ENCODE peak calls at places on chromosomes 6 and 20, in four cellular contexts. E is dorsolateral prefrontal cortex, L is brain microvascular endothelial cell, N is fibroblast of lung. R is an unnamed sample.

GRCh38 chr6:41061196-41061726 is 8.3 kb downstream of the APOBEC2 start:
- DNase-seq in L (no peak), N (no peak), E (no peak), R (no peak)

GRCh38 chr20:49323622-49324238 is 45.9 kb upstream of the ZNFX1 start:
- DNase-seq in E (no peak), L (peak), N (peak), R (peak)

GRCh38 chr6:10695086-10695657 is 400 bp downstream of the PAK1IP1 start:
- DNase-seq in L (no peak), N (no peak), E (no peak), R (no peak)

GRCh38 chr6:169326067-169326799 is 72.6 kb upstream of the THBS2 start:
- DNase-seq in E (no peak), N (peak), L (peak), R (no peak)

GRCh38 chr6:37897321-37897720 is 77.8 kb downstream of the ZFAND3 start:
- DNase-seq in L (peak), E (no peak), N (peak), R (no peak)

GRCh38 chr20:41245086-41245707 is 72.3 kb downstream of the ZHX3 start:
- DNase-seq in L (no peak), N (peak), E (no peak), R (no peak)

GRCh38 chr6:36817864-36818263 is 21.4 kb downstream of the CPNE5 start:
- DNase-seq in E (no peak), L (no peak), N (no peak), R (no peak)

GRCh38 chr6:48628316-48628715 is 517.3 kb upstream of the PTCHD4 start:
- DNase-seq in L (peak), N (peak), E (no peak), R (no peak)

GRCh38 chr6:166313255-166314070 is 5.3 kb upstream of the PRR18 start:
- DNase-seq in E (no peak), L (no peak), N (peak), R (no peak)

GRCh38 chr6:166310634-166311033 is 2.4 kb upstream of the PRR18 start:
- DNase-seq in N (no peak), E (no peak), L (no peak), R (no peak)

GRCh38 chr6:166309977-166310376 is 1.8 kb upstream of the PRR18 start:
- DNase-seq in L (no peak), N (no peak), E (no peak), R (no peak)

GRCh38 chr6:166314454-166314853 is 6.3 kb upstream of the PRR18 start:
- DNase-seq in E (no peak), L (no peak), N (no peak), R (no peak)

GRCh38 chr6:166312832-166313231 is 4.6 kb upstream of the PRR18 start:
- DNase-seq in E (no peak), L (no peak), N (no peak), R (no peak)
- H3K4me3 ChIP-seq in E (no peak), L (no peak), N (no peak), R (no peak)

DNA sequence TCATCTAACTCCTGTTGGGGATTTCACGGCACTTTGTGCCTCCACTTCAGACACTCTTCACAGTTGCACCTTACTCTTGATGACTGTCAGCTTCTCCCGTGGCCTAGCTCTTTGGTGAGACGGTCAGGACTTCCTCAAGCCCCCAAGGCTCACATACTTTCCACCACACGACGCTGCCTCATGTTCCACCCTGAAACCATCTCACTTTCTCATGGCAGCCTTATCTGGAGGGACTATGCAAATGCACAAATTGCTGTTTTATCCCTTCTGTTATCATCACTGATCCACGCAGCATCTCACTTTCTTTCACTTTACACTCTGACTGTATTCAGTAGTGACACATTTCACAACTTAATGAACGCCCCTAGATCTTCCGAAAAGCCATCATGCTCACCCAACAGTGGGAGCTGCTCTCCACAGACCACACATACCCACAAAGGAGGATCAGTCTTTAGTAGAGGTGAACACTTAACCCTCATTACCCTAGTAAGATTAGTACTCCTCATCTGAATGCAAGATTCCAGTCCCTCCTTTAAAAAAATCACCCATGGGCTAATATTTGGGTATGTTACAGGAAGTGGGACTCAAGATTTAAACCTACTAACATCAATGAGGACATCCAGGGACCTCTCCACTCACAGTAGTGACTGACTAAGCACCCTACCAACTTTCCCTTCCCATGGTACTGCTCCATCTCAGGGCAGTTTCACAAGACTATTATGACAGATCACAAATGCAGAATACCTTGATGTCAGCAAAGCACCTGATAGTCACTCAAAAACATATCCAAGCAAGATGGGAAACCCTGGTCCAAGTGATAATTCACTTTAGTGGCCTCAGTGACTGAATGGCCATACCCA is 35.4 kb downstream of the FYN start:
- DNase-seq in L (no peak), E (no peak), N (no peak), R (no peak)
- H3K4me3 ChIP-seq in L (no peak), E (no peak), N (no peak), R (no peak)

DNA sequence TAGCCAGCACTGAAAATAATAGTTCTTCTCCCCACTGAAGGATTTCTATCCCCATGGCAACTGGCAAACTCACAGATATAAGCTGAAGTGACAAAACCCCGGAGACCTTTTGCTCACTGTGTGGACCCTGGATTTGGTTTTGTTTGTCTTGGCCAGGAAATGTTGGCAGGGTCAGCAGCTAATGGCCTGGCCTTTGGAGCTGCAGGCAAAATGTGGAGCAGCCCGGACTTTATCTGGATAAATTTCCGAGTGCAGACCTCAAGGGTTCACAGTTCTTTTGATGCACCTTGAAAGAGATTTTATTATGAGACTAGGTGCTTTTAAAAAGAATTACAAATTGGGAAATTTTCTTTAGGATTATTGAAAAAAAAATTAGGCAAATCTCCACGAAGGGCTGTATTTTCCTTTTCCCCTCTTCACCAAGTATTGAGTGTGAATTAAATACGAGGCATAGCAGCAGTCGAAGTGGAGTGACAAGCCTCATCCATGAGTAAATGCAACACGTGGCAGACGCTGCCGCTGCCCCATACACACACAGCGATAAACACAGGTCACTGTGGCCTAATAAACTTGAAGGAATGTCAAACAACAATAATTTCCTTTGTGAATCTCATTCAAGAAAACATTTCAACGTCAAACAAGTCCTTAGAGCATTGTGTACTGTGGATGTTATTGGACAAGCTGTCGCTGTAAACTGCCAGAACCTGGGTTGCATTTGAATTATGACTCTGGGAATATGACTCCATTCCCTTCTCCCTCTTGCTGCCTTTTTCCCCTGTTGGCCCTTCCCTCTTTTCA is 35.1 kb upstream of the CCN6 start:
- DNase-seq in L (peak), N (no peak), E (no peak), R (peak)
- H3K4me3 ChIP-seq in L (no peak), N (no peak), E (no peak), R (no peak)

DNA sequence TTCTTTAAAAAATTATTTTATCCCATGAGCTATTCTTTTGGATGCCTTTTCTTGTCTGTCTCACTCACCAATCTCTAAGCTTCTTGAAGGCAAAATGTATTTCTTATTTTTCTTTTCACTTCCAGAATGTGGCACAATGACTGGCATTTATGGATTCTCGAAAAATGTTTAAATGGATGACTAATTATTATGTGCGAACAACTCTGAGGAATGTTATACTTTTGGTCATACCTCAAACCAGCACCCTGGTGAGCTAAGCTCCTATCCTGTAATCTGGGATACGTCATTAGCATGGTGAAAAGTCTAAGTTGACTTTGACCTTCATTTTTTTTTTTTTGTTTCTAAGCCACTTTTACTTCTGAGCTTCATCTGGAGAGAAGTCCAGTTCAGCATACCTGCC is 214.0 kb upstream of the CEP162 start:
- DNase-seq in E (no peak), L (no peak), N (no peak), R (no peak)
- H3K4me3 ChIP-seq in E (no peak), L (no peak), N (no peak), R (no peak)

GRCh38 chr6:2580996-2581395 is 169.7 kb downstream of the MYLK4 start:
- DNase-seq in N (no peak), E (no peak), L (no peak), R (no peak)

GRCh38 chr6:2579789-2580570 is 170.7 kb downstream of the MYLK4 start:
- DNase-seq in L (peak), E (no peak), N (peak), R (no peak)

GRCh38 chr6:2581611-2582010 is 169.1 kb downstream of the MYLK4 start:
- DNase-seq in L (no peak), N (no peak), E (no peak), R (no peak)

GRCh38 chr6:2578729-2579128 is 172.0 kb downstream of the MYLK4 start:
- DNase-seq in E (no peak), N (peak), L (no peak), R (no peak)

GRCh38 chr6:2579241-2579761 is 171.4 kb downstream of the MYLK4 start:
- DNase-seq in E (no peak), N (peak), L (peak), R (no peak)
- H3K4me3 ChIP-seq in E (no peak), N (no peak), L (no peak), R (no peak)